ENCODE peak calls at places on chromosome 17, in six cellular contexts. One of them, this sample, is unnamed.

GRCh38 chr17:81094744-81095607 is 60.0 kb downstream of the BAIAP2 start:
- DNase-seq in H1: peak; percentile 76
- DNase-seq in GM12878: peak; percentile 21
- DNase-seq in K562: peak; percentile 94
- DNase-seq in WTC11: peak; percentile 75
- DNase-seq in HCT116: peak; percentile 99
- DNase-seq in this sample: peak; percentile 90

GRCh38 chr17:67260051-67260987 is 15.3 kb upstream of the HELZ start:
- DNase-seq in GM12878: no peak
- DNase-seq in WTC11: no peak
- DNase-seq in HCT116: no peak
- DNase-seq in K562: no peak
- DNase-seq in H1: no peak
- DNase-seq in this sample: peak; percentile 77

GRCh38 chr17:45839442-45839841 is 5.2 kb upstream of the SPPL2C start:
- DNase-seq in WTC11: no peak
- DNase-seq in K562: no peak
- DNase-seq in HCT116: no peak
- DNase-seq in GM12878: no peak
- DNase-seq in H1: no peak
- DNase-seq in this sample: no peak

GRCh38 chr17:75561927-75562603 is 25.5 kb upstream of the MYO15B start:
- DNase-seq in GM12878: no peak
- DNase-seq in H1: no peak
- DNase-seq in HCT116: no peak
- DNase-seq in WTC11: no peak
- DNase-seq in K562: no peak
- DNase-seq in this sample: no peak

GRCh38 chr17:66549312-66549705 is 246.9 kb downstream of the PRKCA start:
- DNase-seq in WTC11: peak; percentile 23
- DNase-seq in K562: no peak
- DNase-seq in H1: no peak
- DNase-seq in GM12878: no peak
- DNase-seq in HCT116: no peak
- DNase-seq in this sample: no peak

GRCh38 chr17:75404739-75405364 is 626 bp downstream of the GRB2 start:
- DNase-seq in WTC11: peak; percentile 47
- DNase-seq in HCT116: no peak
- DNase-seq in K562: peak; percentile 72
- DNase-seq in H1: peak; percentile 61
- DNase-seq in GM12878: no peak
- DNase-seq in this sample: no peak

GRCh38 chr17:18309202-18309601 is 5.6 kb downstream of the TOP3A start:
- DNase-seq in H1: no peak
- DNase-seq in K562: no peak
- DNase-seq in WTC11: no peak
- DNase-seq in GM12878: no peak
- DNase-seq in HCT116: no peak
- DNase-seq in this sample: no peak

GRCh38 chr17:18107971-18108370 is 585 bp upstream of the MYO15A start:
- DNase-seq in WTC11: no peak
- DNase-seq in K562: no peak
- DNase-seq in GM12878: no peak
- DNase-seq in HCT116: no peak
- DNase-seq in H1: no peak
- DNase-seq in this sample: no peak

GRCh38 chr17:66955821-66956220 is 8.7 kb upstream of the CACNG4 start:
- DNase-seq in K562: no peak
- DNase-seq in WTC11: no peak
- DNase-seq in H1: no peak
- DNase-seq in HCT116: no peak
- DNase-seq in GM12878: no peak
- DNase-seq in this sample: no peak

GRCh38 chr17:79517812-79518211 is 93.0 kb downstream of the RBFOX3 start:
- DNase-seq in GM12878: no peak
- DNase-seq in WTC11: no peak
- DNase-seq in K562: no peak
- DNase-seq in H1: no peak
- DNase-seq in HCT116: no peak
- DNase-seq in this sample: no peak

GRCh38 chr17:44314869-44315661 is 6.7 kb downstream of the RUNDC3A start:
- DNase-seq in HCT116: no peak
- DNase-seq in H1: peak; percentile 81
- DNase-seq in K562: peak; percentile 53
- DNase-seq in WTC11: peak; percentile 76
- DNase-seq in GM12878: no peak
- DNase-seq in this sample: no peak

GRCh38 chr17:45293413-45294211 is 23.2 kb downstream of the MAP3K14 start:
- DNase-seq in K562: peak; percentile 62
- DNase-seq in GM12878: no peak
- DNase-seq in H1: no peak
- DNase-seq in HCT116: peak; percentile 65
- DNase-seq in WTC11: no peak
- DNase-seq in this sample: peak; percentile 58

GRCh38 chr17:57138956-57139576 is 54.0 kb downstream of the AKAP1 start:
- DNase-seq in GM12878: no peak
- DNase-seq in K562: no peak
- DNase-seq in H1: no peak
- DNase-seq in WTC11: no peak
- DNase-seq in HCT116: no peak
- DNase-seq in this sample: no peak

GRCh38 chr17:10177921-10178788 is 20.3 kb downstream of the GAS7 start:
- DNase-seq in GM12878: no peak
- DNase-seq in WTC11: peak; percentile 52
- DNase-seq in H1: peak; percentile 54
- DNase-seq in HCT116: no peak
- DNase-seq in K562: no peak
- DNase-seq in this sample: no peak

GRCh38 chr17:37493249-37494027 is 3.7 kb downstream of the DUSP14 start:
- DNase-seq in K562: no peak
- DNase-seq in GM12878: no peak
- DNase-seq in H1: no peak
- DNase-seq in WTC11: no peak
- DNase-seq in HCT116: peak; percentile 8
- DNase-seq in this sample: peak; percentile 19

GRCh38 chr17:44359458-44360143 is 4.1 kb downstream of the FAM171A2 start:
- DNase-seq in HCT116: no peak
- DNase-seq in H1: no peak
- DNase-seq in K562: no peak
- DNase-seq in GM12878: no peak
- DNase-seq in WTC11: no peak
- DNase-seq in this sample: no peak

GRCh38 chr17:35022536-35023063 is 40.9 kb downstream of the RFFL start:
- DNase-seq in WTC11: no peak
- DNase-seq in K562: no peak
- DNase-seq in H1: no peak
- DNase-seq in GM12878: no peak
- DNase-seq in HCT116: no peak
- DNase-seq in this sample: peak; percentile 24

GRCh38 chr17:6471531-6472465 is 27.5 kb downstream of the PIMREG start:
- DNase-seq in H1: no peak
- DNase-seq in WTC11: no peak
- DNase-seq in K562: no peak
- DNase-seq in GM12878: no peak
- DNase-seq in HCT116: no peak
- DNase-seq in this sample: no peak

GRCh38 chr17:1196946-1197345 is 17.2 kb upstream of the ABR start:
- DNase-seq in K562: no peak
- DNase-seq in WTC11: no peak
- DNase-seq in H1: no peak
- DNase-seq in GM12878: no peak
- DNase-seq in HCT116: no peak
- DNase-seq in this sample: no peak

GRCh38 chr17:50676065-50676975 is 31.4 kb downstream of the ANKRD40 start:
- DNase-seq in WTC11: no peak
- DNase-seq in GM12878: no peak
- DNase-seq in H1: no peak
- DNase-seq in K562: no peak
- DNase-seq in HCT116: no peak
- DNase-seq in this sample: no peak

GRCh38 chr17:75652934-75653549 is 13.9 kb downstream of the RECQL5 start:
- DNase-seq in GM12878: no peak
- DNase-seq in K562: peak; percentile 65
- DNase-seq in HCT116: no peak
- DNase-seq in WTC11: peak; percentile 76
- DNase-seq in H1: peak; percentile 77
- DNase-seq in this sample: peak; percentile 59

GRCh38 chr17:19650826-19651225 is 2.3 kb downstream of the ALDH3A2 start:
- DNase-seq in HCT116: no peak
- DNase-seq in H1: no peak
- DNase-seq in GM12878: no peak
- DNase-seq in K562: no peak
- DNase-seq in WTC11: no peak
- DNase-seq in this sample: no peak

GRCh38 chr17:19648475-19649406 is at the start of gene ALDH3A2:
- DNase-seq in K562: peak; percentile 55
- DNase-seq in GM12878: peak; percentile 68
- DNase-seq in WTC11: peak; percentile 89
- DNase-seq in H1: peak; percentile 94
- DNase-seq in HCT116: peak; percentile 85
- DNase-seq in this sample: peak; percentile 95

GRCh38 chr17:19645608-19646250 is 2.8 kb upstream of the ALDH3A2 start:
- DNase-seq in GM12878: no peak
- DNase-seq in H1: peak; percentile 87
- DNase-seq in HCT116: no peak
- DNase-seq in K562: peak; percentile 35
- DNase-seq in WTC11: peak; percentile 82
- DNase-seq in this sample: peak; percentile 29

GRCh38 chr17:19646788-19647696 is 1.5 kb upstream of the ALDH3A2 start:
- DNase-seq in K562: no peak
- DNase-seq in HCT116: peak; percentile 52
- DNase-seq in WTC11: no peak
- DNase-seq in GM12878: no peak
- DNase-seq in H1: peak; percentile 46
- DNase-seq in this sample: peak; percentile 69

DNA sequence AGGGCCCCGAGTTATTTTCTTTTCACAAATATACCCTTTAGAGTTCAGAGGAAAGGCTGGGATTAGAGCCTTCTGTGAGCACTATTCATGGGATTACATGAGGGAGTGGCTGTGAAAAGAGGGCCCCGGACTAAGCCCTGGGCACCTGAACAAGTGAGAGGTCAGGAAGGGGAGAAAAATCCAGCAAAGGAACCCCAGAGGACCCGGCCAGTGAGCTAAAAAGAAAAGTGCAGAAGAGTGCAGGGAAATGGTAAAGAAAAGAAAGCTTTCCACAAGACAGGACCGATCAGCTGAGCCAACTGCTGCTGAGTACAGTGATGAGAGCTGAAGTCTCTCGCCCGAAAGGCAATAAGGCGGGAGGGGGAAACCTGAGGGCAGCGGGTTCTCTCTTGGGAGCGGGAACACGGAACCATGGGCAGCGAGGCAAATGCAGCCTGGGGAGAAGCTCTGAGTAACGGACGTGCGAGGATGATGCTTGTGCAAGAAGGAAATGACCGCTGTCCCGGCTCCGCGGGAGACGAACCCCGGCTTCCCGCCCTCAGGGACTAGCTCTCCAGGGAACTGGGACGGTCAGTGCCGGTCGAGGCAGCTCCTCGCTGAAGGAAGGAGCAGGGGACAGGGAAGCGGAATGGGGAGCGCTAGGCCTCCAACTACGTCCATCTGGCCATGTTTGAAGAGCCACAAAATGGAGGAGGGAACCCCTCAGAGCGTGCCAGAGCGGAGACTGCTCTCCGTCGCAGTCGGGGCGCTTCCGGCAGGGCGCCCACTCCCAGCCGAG is 665 bp upstream of the ALDH3A2 start:
- DNase-seq in GM12878: peak; percentile 9
- DNase-seq in HCT116: peak; percentile 23
- DNase-seq in K562: no peak
- DNase-seq in H1: peak; percentile 82
- DNase-seq in WTC11: peak; percentile 56
- DNase-seq in this sample: peak; percentile 37
- TF ChIP-seq ATF3 in GM12878: no peak
- TF ChIP-seq ATF3 in HCT116: no peak
- TF ChIP-seq ATF3 in K562: no peak
- TF ChIP-seq ATF3 in H1: no peak
- TF ChIP-seq ATF3 in WTC11: no peak
- TF ChIP-seq ATF3 in this sample: no peak

GRCh38 chr17:76748657-76749056 is 10.7 kb downstream of the MFSD11 start:
- DNase-seq in K562: no peak
- DNase-seq in HCT116: no peak
- DNase-seq in WTC11: no peak
- DNase-seq in GM12878: no peak
- DNase-seq in H1: no peak
- DNase-seq in this sample: no peak
- TF ChIP-seq ATF3 in K562: no peak
- TF ChIP-seq ATF3 in HCT116: no peak
- TF ChIP-seq ATF3 in WTC11: no peak
- TF ChIP-seq ATF3 in GM12878: no peak
- TF ChIP-seq ATF3 in H1: no peak
- TF ChIP-seq ATF3 in this sample: no peak

DNA sequence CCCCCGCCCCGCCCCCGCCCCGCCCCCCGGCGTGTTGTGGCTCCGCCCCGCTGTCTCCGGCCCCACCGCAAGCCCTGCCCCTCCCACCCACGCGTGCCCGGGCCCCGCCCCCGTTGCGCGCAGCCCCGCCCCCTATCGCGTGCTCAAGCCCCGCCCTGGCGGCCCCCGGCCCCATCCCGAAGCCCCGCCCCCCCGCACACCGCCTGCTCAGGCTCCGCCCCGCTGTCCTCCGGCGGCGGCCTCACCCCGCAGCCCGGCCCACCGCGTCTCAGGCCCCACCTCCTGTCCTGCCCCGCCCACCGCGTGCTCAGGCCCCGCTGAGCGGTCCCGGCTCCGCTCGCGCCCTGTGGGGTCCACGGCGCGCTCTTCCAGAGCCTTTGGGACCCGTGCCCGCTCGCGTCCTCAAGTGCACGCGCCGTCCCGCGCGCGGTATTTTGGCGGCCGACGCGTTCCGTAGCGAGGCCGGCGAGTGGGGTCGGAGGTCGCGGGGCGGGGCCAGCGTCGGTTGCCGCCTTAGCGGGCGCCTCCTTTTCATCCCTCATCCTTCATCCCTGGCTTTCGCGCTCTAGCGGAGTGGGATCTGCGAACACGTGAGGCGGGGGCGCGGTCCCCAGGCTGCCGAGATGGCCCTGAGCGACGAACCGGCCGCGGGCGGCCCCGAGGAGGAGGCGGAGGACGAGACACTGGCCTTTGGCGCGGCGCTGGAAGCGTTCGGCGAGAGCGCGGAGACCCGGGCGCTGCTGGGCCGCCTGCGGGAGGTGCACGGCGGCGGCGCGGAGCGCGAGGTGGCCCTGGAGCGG is at the start of gene TBCD:
- DNase-seq in WTC11: peak; percentile 85
- DNase-seq in HCT116: peak; percentile 82
- DNase-seq in GM12878: peak; percentile 23
- DNase-seq in H1: peak; percentile 89
- DNase-seq in K562: peak; percentile 92
- DNase-seq in this sample: peak; percentile 71
- TF ChIP-seq ATF3 in WTC11: no peak
- TF ChIP-seq ATF3 in HCT116: no peak
- TF ChIP-seq ATF3 in GM12878: no peak
- TF ChIP-seq ATF3 in H1: no peak
- TF ChIP-seq ATF3 in K562: no peak
- TF ChIP-seq ATF3 in this sample: no peak

DNA sequence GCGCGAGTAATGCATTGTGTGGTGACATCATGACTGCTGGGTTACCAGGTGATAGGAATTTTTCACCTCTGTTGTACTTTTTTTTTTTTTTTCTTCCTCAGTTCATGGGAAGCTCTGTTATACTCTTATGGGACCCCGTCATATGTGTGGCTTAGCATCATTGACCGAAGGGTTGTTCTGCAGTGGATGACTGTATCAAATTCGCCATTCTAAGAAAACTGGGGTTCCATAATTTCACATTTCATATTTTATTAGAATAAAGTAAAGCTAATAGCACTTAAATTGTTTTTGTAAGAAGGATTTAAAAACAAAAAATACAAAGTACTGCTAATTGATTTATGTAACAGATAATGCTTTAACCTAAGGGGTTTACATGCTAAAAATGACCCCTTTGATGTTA is 32.0 kb upstream of the MRC2 start:
- DNase-seq in K562: no peak
- DNase-seq in HCT116: no peak
- DNase-seq in GM12878: no peak
- DNase-seq in H1: no peak
- DNase-seq in WTC11: no peak
- DNase-seq in this sample: no peak
- TF ChIP-seq ATF3 in K562: no peak
- TF ChIP-seq ATF3 in HCT116: no peak
- TF ChIP-seq ATF3 in GM12878: no peak
- TF ChIP-seq ATF3 in H1: no peak
- TF ChIP-seq ATF3 in WTC11: no peak
- TF ChIP-seq ATF3 in this sample: no peak

This sample was measured in HepG2.